ENCODE peak calls at places on chromosomes 4 and X, in four cellular contexts. One of them, this sample, is unnamed.

GRCh38 chr4:162502109-162502508 is 338.3 kb upstream of the FSTL5 start:
- DNase-seq in G401: no peak
- DNase-seq in stimulated activated CD8-positive, alpha-beta memory T cell treated with anti-CD3 and anti-CD28 coated beads, Interleukin-7, amount 100 ng/mL, for 4 hours: no peak
- DNase-seq in Peyer's patch: no peak
- DNase-seq in this sample: no peak

GRCh38 chrX:100376581-100376980 is 33.5 kb downstream of the PCDH19 start:
- DNase-seq in G401: no peak
- DNase-seq in Peyer's patch: no peak
- DNase-seq in stimulated activated CD8-positive, alpha-beta memory T cell treated with anti-CD3 and anti-CD28 coated beads, Interleukin-7, amount 100 ng/mL, for 4 hours: no peak
- DNase-seq in this sample: peak

GRCh38 chrX:99184153-99184552 is 1225.9 kb downstream of the PCDH19 start:
- DNase-seq in G401: no peak
- DNase-seq in stimulated activated CD8-positive, alpha-beta memory T cell treated with anti-CD3 and anti-CD28 coated beads, Interleukin-7, amount 100 ng/mL, for 4 hours: no peak
- DNase-seq in Peyer's patch: no peak
- DNase-seq in this sample: no peak

GRCh38 chr4:76748649-76749048 is 149.3 kb downstream of the SOWAHB start:
- DNase-seq in G401: peak
- DNase-seq in Peyer's patch: peak
- DNase-seq in stimulated activated CD8-positive, alpha-beta memory T cell treated with anti-CD3 and anti-CD28 coated beads, Interleukin-7, amount 100 ng/mL, for 4 hours: no peak
- DNase-seq in this sample: peak

GRCh38 chr4:16157609-16158503 is 68.4 kb downstream of the TAPT1 start:
- DNase-seq in stimulated activated CD8-positive, alpha-beta memory T cell treated with anti-CD3 and anti-CD28 coated beads, Interleukin-7, amount 100 ng/mL, for 4 hours: no peak
- DNase-seq in Peyer's patch: no peak
- DNase-seq in G401: no peak
- DNase-seq in this sample: no peak

GRCh38 chr4:143883529-143883928 is 21.8 kb downstream of the GYPE start:
- DNase-seq in stimulated activated CD8-positive, alpha-beta memory T cell treated with anti-CD3 and anti-CD28 coated beads, Interleukin-7, amount 100 ng/mL, for 4 hours: no peak
- DNase-seq in G401: no peak
- DNase-seq in Peyer's patch: no peak
- DNase-seq in this sample: no peak

GRCh38 chr4:2837110-2837903 is 6.3 kb upstream of the ADD1 start:
- DNase-seq in Peyer's patch: peak
- DNase-seq in stimulated activated CD8-positive, alpha-beta memory T cell treated with anti-CD3 and anti-CD28 coated beads, Interleukin-7, amount 100 ng/mL, for 4 hours: no peak
- DNase-seq in G401: no peak
- DNase-seq in this sample: no peak

GRCh38 chr4:150215601-150216000 is 137.4 kb downstream of the DCLK2 start:
- DNase-seq in G401: no peak
- DNase-seq in stimulated activated CD8-positive, alpha-beta memory T cell treated with anti-CD3 and anti-CD28 coated beads, Interleukin-7, amount 100 ng/mL, for 4 hours: no peak
- DNase-seq in Peyer's patch: no peak
- DNase-seq in this sample: no peak

GRCh38 chr4:109434007-109434792 is 585 bp downstream of the SEC24B start:
- DNase-seq in stimulated activated CD8-positive, alpha-beta memory T cell treated with anti-CD3 and anti-CD28 coated beads, Interleukin-7, amount 100 ng/mL, for 4 hours: no peak
- DNase-seq in Peyer's patch: peak
- DNase-seq in G401: peak
- DNase-seq in this sample: peak

GRCh38 chr4:4524364-4524763 is 17.5 kb downstream of the STX18 start:
- DNase-seq in G401: peak
- DNase-seq in stimulated activated CD8-positive, alpha-beta memory T cell treated with anti-CD3 and anti-CD28 coated beads, Interleukin-7, amount 100 ng/mL, for 4 hours: peak
- DNase-seq in Peyer's patch: peak
- DNase-seq in this sample: no peak

GRCh38 chr4:69617083-69617694 is 22.3 kb downstream of the UGT2A2 start:
- DNase-seq in G401: peak
- DNase-seq in Peyer's patch: no peak
- DNase-seq in stimulated activated CD8-positive, alpha-beta memory T cell treated with anti-CD3 and anti-CD28 coated beads, Interleukin-7, amount 100 ng/mL, for 4 hours: no peak
- DNase-seq in this sample: peak

GRCh38 chr4:142091691-142092182 is 455.4 kb downstream of the IL15 start:
- DNase-seq in Peyer's patch: no peak
- DNase-seq in G401: no peak
- DNase-seq in stimulated activated CD8-positive, alpha-beta memory T cell treated with anti-CD3 and anti-CD28 coated beads, Interleukin-7, amount 100 ng/mL, for 4 hours: no peak
- DNase-seq in this sample: peak

This sample was measured in fibroblast of mammary gland.